ENCODE peak calls at places on chromosomes 6 and 20, in nine cellular contexts. One of them, this sample, is unnamed.

GRCh38 chr6:146433881-146434741 is 109.5 kb upstream of the RAB32 start:
- DNase-seq in LoVo: no peak
- DNase-seq in fibroblast of the aortic adventitia: peak; percentile 22
- DNase-seq in fibroblast of the conjunctiva: no peak
- DNase-seq in left ventricle myocardium inferior: no peak
- DNase-seq in A172: no peak
- DNase-seq in GM12865: no peak
- DNase-seq in stimulated activated CD4-positive, alpha-beta T cell treated with anti-CD3 and anti-CD28 coated beads, Interleukin-1b, Interleukin-23, amount 100 ng/mL, for 24 hours: no peak
- DNase-seq in CD8-positive, alpha-beta memory T cell: no peak
- DNase-seq in this sample: no peak

GRCh38 chr20:53859684-53860083 is 210.7 kb downstream of the BCAS1 start:
- DNase-seq in stimulated activated CD4-positive, alpha-beta T cell treated with anti-CD3 and anti-CD28 coated beads, Interleukin-1b, Interleukin-23, amount 100 ng/mL, for 24 hours: no peak
- DNase-seq in left ventricle myocardium inferior: peak; percentile 71
- DNase-seq in CD8-positive, alpha-beta memory T cell: no peak
- DNase-seq in A172: no peak
- DNase-seq in fibroblast of the conjunctiva: no peak
- DNase-seq in fibroblast of the aortic adventitia: peak; percentile 61
- DNase-seq in GM12865: no peak
- DNase-seq in LoVo: no peak
- DNase-seq in this sample: no peak

GRCh38 chr6:99019341-99019740 is 71.6 kb upstream of the FBXL4 start:
- DNase-seq in fibroblast of the conjunctiva: no peak
- DNase-seq in A172: peak; percentile 22
- DNase-seq in GM12865: no peak
- DNase-seq in left ventricle myocardium inferior: no peak
- DNase-seq in fibroblast of the aortic adventitia: peak; percentile 26
- DNase-seq in stimulated activated CD4-positive, alpha-beta T cell treated with anti-CD3 and anti-CD28 coated beads, Interleukin-1b, Interleukin-23, amount 100 ng/mL, for 24 hours: no peak
- DNase-seq in CD8-positive, alpha-beta memory T cell: no peak
- DNase-seq in LoVo: no peak
- DNase-seq in this sample: no peak

GRCh38 chr6:147268254-147268653 is 64.0 kb downstream of the STXBP5 start:
- DNase-seq in left ventricle myocardium inferior: no peak
- DNase-seq in CD8-positive, alpha-beta memory T cell: no peak
- DNase-seq in GM12865: no peak
- DNase-seq in fibroblast of the aortic adventitia: peak; percentile 42
- DNase-seq in A172: no peak
- DNase-seq in LoVo: no peak
- DNase-seq in stimulated activated CD4-positive, alpha-beta T cell treated with anti-CD3 and anti-CD28 coated beads, Interleukin-1b, Interleukin-23, amount 100 ng/mL, for 24 hours: no peak
- DNase-seq in fibroblast of the conjunctiva: no peak
- DNase-seq in this sample: no peak

GRCh38 chr20:62587757-62588402 is 54.4 kb upstream of the SLCO4A1 start:
- DNase-seq in GM12865: no peak
- DNase-seq in left ventricle myocardium inferior: no peak
- DNase-seq in fibroblast of the conjunctiva: no peak
- DNase-seq in A172: peak; percentile 55
- DNase-seq in LoVo: no peak
- DNase-seq in CD8-positive, alpha-beta memory T cell: no peak
- DNase-seq in stimulated activated CD4-positive, alpha-beta T cell treated with anti-CD3 and anti-CD28 coated beads, Interleukin-1b, Interleukin-23, amount 100 ng/mL, for 24 hours: no peak
- DNase-seq in fibroblast of the aortic adventitia: peak; percentile 30
- DNase-seq in this sample: peak; percentile 61

GRCh38 chr6:49888742-49889431 is 22.6 kb upstream of the CRISP1 start:
- DNase-seq in LoVo: peak; percentile 16
- DNase-seq in GM12865: no peak
- DNase-seq in stimulated activated CD4-positive, alpha-beta T cell treated with anti-CD3 and anti-CD28 coated beads, Interleukin-1b, Interleukin-23, amount 100 ng/mL, for 24 hours: no peak
- DNase-seq in CD8-positive, alpha-beta memory T cell: no peak
- DNase-seq in fibroblast of the aortic adventitia: no peak
- DNase-seq in fibroblast of the conjunctiva: no peak
- DNase-seq in A172: no peak
- DNase-seq in left ventricle myocardium inferior: no peak
- DNase-seq in this sample: no peak

GRCh38 chr20:18057106-18057993 is at the start of gene OVOL2:
- DNase-seq in A172: no peak
- DNase-seq in LoVo: peak; percentile 85
- DNase-seq in CD8-positive, alpha-beta memory T cell: no peak
- DNase-seq in fibroblast of the aortic adventitia: no peak
- DNase-seq in GM12865: no peak
- DNase-seq in left ventricle myocardium inferior: no peak
- DNase-seq in fibroblast of the conjunctiva: no peak
- DNase-seq in stimulated activated CD4-positive, alpha-beta T cell treated with anti-CD3 and anti-CD28 coated beads, Interleukin-1b, Interleukin-23, amount 100 ng/mL, for 24 hours: no peak
- DNase-seq in this sample: no peak

GRCh38 chr6:158869604-158870417 is 50.6 kb upstream of the EZR start:
- DNase-seq in fibroblast of the aortic adventitia: peak; percentile 71
- DNase-seq in GM12865: peak; percentile 99
- DNase-seq in A172: peak; percentile 97
- DNase-seq in fibroblast of the conjunctiva: peak; percentile 54
- DNase-seq in LoVo: peak; percentile 97
- DNase-seq in left ventricle myocardium inferior: peak; percentile 87
- DNase-seq in stimulated activated CD4-positive, alpha-beta T cell treated with anti-CD3 and anti-CD28 coated beads, Interleukin-1b, Interleukin-23, amount 100 ng/mL, for 24 hours: peak; percentile 93
- DNase-seq in CD8-positive, alpha-beta memory T cell: peak; percentile 99
- DNase-seq in this sample: peak; percentile 99

GRCh38 chr6:7721654-7722053 is 4.2 kb upstream of the BMP6 start:
- DNase-seq in CD8-positive, alpha-beta memory T cell: no peak
- DNase-seq in left ventricle myocardium inferior: no peak
- DNase-seq in fibroblast of the conjunctiva: no peak
- DNase-seq in A172: peak; percentile 26
- DNase-seq in stimulated activated CD4-positive, alpha-beta T cell treated with anti-CD3 and anti-CD28 coated beads, Interleukin-1b, Interleukin-23, amount 100 ng/mL, for 24 hours: no peak
- DNase-seq in LoVo: peak; percentile 34
- DNase-seq in fibroblast of the aortic adventitia: peak; percentile 69
- DNase-seq in GM12865: peak; percentile 56
- DNase-seq in this sample: peak; percentile 59

GRCh38 chr20:11261533-11262000 is 587.8 kb upstream of the JAG1 start:
- DNase-seq in GM12865: peak; percentile 51
- DNase-seq in fibroblast of the conjunctiva: no peak
- DNase-seq in stimulated activated CD4-positive, alpha-beta T cell treated with anti-CD3 and anti-CD28 coated beads, Interleukin-1b, Interleukin-23, amount 100 ng/mL, for 24 hours: no peak
- DNase-seq in left ventricle myocardium inferior: no peak
- DNase-seq in A172: peak; percentile 89
- DNase-seq in LoVo: no peak
- DNase-seq in CD8-positive, alpha-beta memory T cell: no peak
- DNase-seq in fibroblast of the aortic adventitia: peak; percentile 77
- DNase-seq in this sample: no peak

GRCh38 chr6:37074053-37074827 is 68.8 kb downstream of the FGD2 start:
- DNase-seq in A172: peak; percentile 65
- DNase-seq in fibroblast of the conjunctiva: no peak
- DNase-seq in left ventricle myocardium inferior: peak; percentile 53
- DNase-seq in fibroblast of the aortic adventitia: peak; percentile 79
- DNase-seq in CD8-positive, alpha-beta memory T cell: no peak
- DNase-seq in LoVo: no peak
- DNase-seq in stimulated activated CD4-positive, alpha-beta T cell treated with anti-CD3 and anti-CD28 coated beads, Interleukin-1b, Interleukin-23, amount 100 ng/mL, for 24 hours: no peak
- DNase-seq in GM12865: no peak
- DNase-seq in this sample: no peak

GRCh38 chr6:137234505-137234863 is 15.3 kb upstream of the IFNGR1 start:
- DNase-seq in CD8-positive, alpha-beta memory T cell: no peak
- DNase-seq in fibroblast of the conjunctiva: no peak
- DNase-seq in left ventricle myocardium inferior: no peak
- DNase-seq in A172: peak; percentile 28
- DNase-seq in fibroblast of the aortic adventitia: no peak
- DNase-seq in stimulated activated CD4-positive, alpha-beta T cell treated with anti-CD3 and anti-CD28 coated beads, Interleukin-1b, Interleukin-23, amount 100 ng/mL, for 24 hours: no peak
- DNase-seq in GM12865: peak; percentile 64
- DNase-seq in LoVo: peak; percentile 88
- DNase-seq in this sample: peak; percentile 76

This sample was measured in NB4.